ENCODE peak calls at places on chromosome 10, in four cellular contexts. K, L, A and J are unnamed samples.

GRCh38 chr10:102119417-102120141 is 589 bp downstream of the LDB1 start:
- DNase-seq in K (peak; percentile 48), A (peak; percentile 69), L (peak; percentile 67), J (peak; percentile 72)

GRCh38 chr10:43322769-43323168 is 48.7 kb upstream of the FXYD4 start:
- DNase-seq in L (peak; percentile 85), K (peak; percentile 88), A (peak; percentile 96), J (peak; percentile 95)

GRCh38 chr10:42933454-42934340 is 143.2 kb upstream of the RET start:
- DNase-seq in K (no peak), A (peak; percentile 60), L (peak; percentile 44), J (peak; percentile 82)

GRCh38 chr10:90642650-90643049 is 215.2 kb downstream of the HTR7 start:
- DNase-seq in K (peak; percentile 31), A (no peak), L (no peak), J (no peak)

GRCh38 chr10:118729641-118730258 is 25.0 kb downstream of the CACUL1 start:
- DNase-seq in A (no peak), K (no peak), L (no peak), J (no peak)

GRCh38 chr10:5563237-5563961 is 38.6 kb downstream of the CALML3 start:
- DNase-seq in L (no peak), K (no peak), A (no peak), J (no peak)

GRCh38 chr10:7424315-7424714 is 13.5 kb upstream of the SFMBT2 start:
- DNase-seq in A (no peak), K (no peak), L (no peak), J (peak; percentile 75)

GRCh38 chr10:114576716-114577115 is 81.4 kb downstream of the ABLIM1 start:
- DNase-seq in L (no peak), A (no peak), K (no peak), J (no peak)

GRCh38 chr10:66301078-66301477 is 624.8 kb upstream of the LRRTM3 start:
- DNase-seq in L (no peak), A (no peak), K (no peak), J (no peak)

GRCh38 chr10:89609730-89610393 is 35.2 kb downstream of the PANK1 start:
- DNase-seq in A (no peak), L (no peak), K (no peak), J (no peak)

GRCh38 chr10:116629340-116629739 is 8.6 kb downstream of the PNLIPRP2 start:
- DNase-seq in K (no peak), L (peak; percentile 44), A (no peak), J (no peak)

GRCh38 chr10:126021833-126022500 is 125.6 kb downstream of the FANK1 start:
- DNase-seq in A (no peak), K (no peak), L (no peak), J (no peak)

GRCh38 chr10:14554091-14554842 is 220.4 kb downstream of the FAM107B start:
- DNase-seq in K (no peak), A (no peak), L (peak; percentile 67), J (no peak)

GRCh38 chr10:110420401-110421193 is 77.1 kb upstream of the DUSP5 start:
- DNase-seq in K (no peak), A (peak; percentile 64), L (peak; percentile 40), J (peak; percentile 67)

GRCh38 chr10:79472951-79473350 is 27.5 kb upstream of the ZCCHC24 start:
- DNase-seq in L (no peak), K (no peak), A (no peak), J (no peak)

GRCh38 chr10:132364594-132364970 is 32.4 kb upstream of the PWWP2B start:
- DNase-seq in K (no peak), L (no peak), A (no peak), J (peak; percentile 38)

GRCh38 chr10:119367841-119368549 is 160.6 kb downstream of the GRK5 start:
- DNase-seq in L (no peak), A (no peak), K (no peak), J (no peak)

GRCh38 chr10:43684198-43684559 is 35.5 kb upstream of the ZNF32 start:
- DNase-seq in A (no peak), L (no peak), K (no peak), J (no peak)

GRCh38 chr10:121373411-121373810 is 224.8 kb downstream of the FGFR2 start:
- DNase-seq in L (no peak), K (no peak), A (no peak), J (no peak)

GRCh38 chr10:47309403-47310089 is 9.5 kb downstream of the GDF10 start:
- DNase-seq in K (no peak), A (no peak), L (no peak), J (no peak)

GRCh38 chr10:97497572-97498075 is 598 bp downstream of the MMS19 start:
- DNase-seq in A (peak; percentile 85), K (peak; percentile 85), L (peak; percentile 44), J (peak; percentile 84)

GRCh38 chr10:124473070-124473469 is 11.4 kb downstream of the LHPP start:
- DNase-seq in A (no peak), K (no peak), L (no peak), J (no peak)

GRCh38 chr10:33174674-33175073 is 159.8 kb downstream of the NRP1 start:
- DNase-seq in A (peak; percentile 21), K (no peak), L (no peak), J (no peak)

GRCh38 chr10:47289921-47290320 is 10.1 kb upstream of the GDF10 start:
- DNase-seq in K (no peak), L (no peak), A (no peak), J (no peak)

GRCh38 chr10:47249881-47250280 is 50.1 kb upstream of the GDF10 start:
- DNase-seq in A (no peak), L (no peak), K (no peak), J (no peak)

GRCh38 chr10:114703377-114704125 is 45.5 kb upstream of the ABLIM1 start:
- DNase-seq in K (no peak), A (peak; percentile 35), L (no peak), J (no peak)

GRCh38 chr10:133314911-133315310 is 6.2 kb downstream of the ZNF511 start:
- DNase-seq in K (no peak), A (no peak), L (no peak), J (no peak)

GRCh38 chr10:132648072-132648855 is 110.7 kb downstream of the INPP5A start:
- DNase-seq in K (no peak), A (no peak), L (no peak), J (peak; percentile 15)

GRCh38 chr10:86945361-86946214 is 11.8 kb downstream of the MMRN2 start:
- DNase-seq in L (no peak), A (no peak), K (no peak), J (no peak)
- TF ChIP-seq CTCF in L (no peak), A (peak; percentile 60), K (peak; percentile 57), J (no peak)

GRCh38 chr10:74111799-74112198 is 38.8 kb downstream of the AP3M1 start:
- DNase-seq in L (no peak), K (no peak), A (no peak), J (peak; percentile 59)
- H3K36me3 ChIP-seq in L (peaks cover 3% of the 10 kb centered on the region), K (peaks cover 93% of the 10 kb centered on the region), A (peaks cover 66% of the 10 kb centered on the region), J (peaks cover 99% of the 10 kb centered on the region)

GRCh38 chr10:93758911-93759410 is 1.2 kb downstream of the LGI1 start:
- DNase-seq in L (no peak), A (no peak), K (no peak), J (no peak)
- H3K4me3 ChIP-seq in L (no peak overlapping the region), A (no peak overlapping the region), K (no peak overlapping the region), J (no peak overlapping the region)

GRCh38 chr10:21675157-21675796 is 141.2 kb downstream of the MLLT10 start:
- DNase-seq in L (no peak), K (peak; percentile 14), A (peak; percentile 40), J (no peak)
- TF ChIP-seq CTCF in L (peak; percentile 56), K (peak; percentile 88), A (peak; percentile 86), J (peak; percentile 64)